ENCODE peak calls at places on chromosome 20, in eight cellular contexts. J, O, N, C, P, G, T and H are unnamed samples.

GRCh38 chr20:45810191-45810590 is 2.3 kb upstream of the UBE2C start:
- DNase-seq in T (no peak), O (no peak), P (no peak), N (no peak), J (no peak), C (no peak), G (no peak), H (no peak)

GRCh38 chr20:41218466-41218865 is 81.1 kb downstream of the PLCG1 start:
- DNase-seq in O (peak), P (peak), C (no peak), N (no peak), G (no peak), J (no peak), T (no peak), H (no peak)

GRCh38 chr20:26279224-26279623 is 582.6 kb upstream of the ZNF337 start:
- DNase-seq in T (no peak), O (no peak), N (no peak), G (no peak), P (no peak), J (no peak), C (no peak), H (no peak)

GRCh38 chr20:50919567-50919966 is 11.7 kb downstream of the ADNP start:
- DNase-seq in N (no peak), G (no peak), O (peak), P (peak), C (no peak), J (peak), T (no peak), H (no peak)

GRCh38 chr20:41534842-41535241 is 83.3 kb downstream of the CHD6 start:
- DNase-seq in J (peak), N (no peak), C (no peak), T (no peak), P (no peak), O (peak), G (no peak), H (no peak)

GRCh38 chr20:47585087-47585747 is 83.5 kb downstream of the NCOA3 start:
- DNase-seq in T (no peak), N (no peak), O (no peak), J (no peak), G (no peak), C (no peak), P (no peak), H (no peak)

GRCh38 chr20:55533601-55534000 is 471.7 kb downstream of the CBLN4 start:
- DNase-seq in N (no peak), G (no peak), C (no peak), P (no peak), J (no peak), T (no peak), O (no peak), H (no peak)

GRCh38 chr20:47664068-47664437 is 121.2 kb downstream of the SULF2 start:
- DNase-seq in G (no peak), J (no peak), P (no peak), O (no peak), T (no peak), N (no peak), C (no peak), H (no peak)

GRCh38 chr20:57404419-57405072 is 13.3 kb downstream of the RBM38 start:
- DNase-seq in O (no peak), G (no peak), N (no peak), J (no peak), C (no peak), P (no peak), T (no peak), H (no peak)

GRCh38 chr20:61755971-61756421 is 309.7 kb downstream of the TAF4 start:
- DNase-seq in G (no peak), T (no peak), J (no peak), O (no peak), P (no peak), N (no peak), C (no peak), H (no peak)

GRCh38 chr20:61633004-61633403 is 380.9 kb downstream of the CDH4 start:
- DNase-seq in O (no peak), T (no peak), C (no peak), P (no peak), N (no peak), J (no peak), G (no peak), H (no peak)

GRCh38 chr20:62955519-62956386 is 3.2 kb downstream of the SLC17A9 start:
- DNase-seq in P (no peak), O (no peak), C (no peak), N (no peak), G (no peak), T (no peak), J (no peak), H (no peak)

GRCh38 chr20:36162272-36162966 is 7.9 kb downstream of the EPB41L1 start:
- DNase-seq in T (no peak), C (no peak), O (no peak), N (no peak), P (peak), G (no peak), J (no peak), H (no peak)

GRCh38 chr20:52242237-52243230 is 51.0 kb upstream of the ZFP64 start:
- DNase-seq in C (peak), P (peak), J (no peak), N (no peak), T (no peak), G (no peak), O (peak), H (peak)